ENCODE peak calls at places on chromosomes 3 and 15, in seven cellular contexts. P, Z, B, K, M, V and C are unnamed samples.
A peak's percentile ranks its signal among the peaks of the same experiment; 100 is the strongest.

GRCh38 chr3:24294150-24294549 is 200.5 kb downstream of the THRB start:
- DNase-seq in P (no peak), Z (no peak), B (no peak), K (no peak), M (no peak), V (no peak), C (no peak)

GRCh38 chr3:181755959-181756358 is 44.2 kb downstream of the SOX2 start:
- DNase-seq in P (no peak), Z (no peak), B (no peak), K (no peak), M (no peak), V (no peak), C (no peak)

GRCh38 chr3:136787226-136787793 is 31.6 kb upstream of the SLC35G2 start:
- DNase-seq in P (no peak), Z (no peak), B (peak; percentile 48), K (no peak), M (peak; percentile 20), V (peak; percentile 20), C (no peak)

GRCh38 chr3:78580691-78581090 is 1187.1 kb downstream of the ROBO1 start:
- DNase-seq in P (no peak), Z (no peak), B (no peak), K (no peak), M (no peak), V (no peak), C (no peak)

GRCh38 chr3:165185707-165186327 is 10.4 kb downstream of the SLITRK3 start:
- DNase-seq in P (no peak), Z (peak; percentile 41), B (peak; percentile 83), K (peak; percentile 42), M (no peak), V (peak; percentile 26), C (peak; percentile 54)

GRCh38 chr3:45510519-45510918 is 84.0 kb upstream of the LIMD1 start:
- DNase-seq in P (no peak), Z (no peak), B (no peak), K (no peak), M (no peak), V (no peak), C (no peak)

GRCh38 chr3:53346514-53346913 is 829 bp downstream of the DCP1A start:
- DNase-seq in P (no peak), Z (no peak), B (no peak), K (no peak), M (no peak), V (no peak), C (no peak)

GRCh38 chr3:49536875-49537533 is 17.3 kb upstream of the BSN start:
- DNase-seq in P (no peak), Z (no peak), B (no peak), K (no peak), M (no peak), V (no peak), C (no peak)

GRCh38 chr15:99345242-99345641 is 94.0 kb downstream of the LRRC28 start:
- DNase-seq in P (no peak), Z (no peak), B (no peak), K (no peak), M (no peak), V (no peak), C (no peak)

GRCh38 chr3:187064210-187065115 is 74.8 kb downstream of the RPL39L start:
- DNase-seq in P (no peak), Z (no peak), B (no peak), K (no peak), M (no peak), V (no peak), C (peak; percentile 32)

GRCh38 chr3:132006605-132007204 is 28.1 kb downstream of the CPNE4 start:
- DNase-seq in P (no peak), Z (no peak), B (peak; percentile 16), K (no peak), M (no peak), V (peak; percentile 30), C (peak; percentile 44)

GRCh38 chr3:57597973-57598351 is 818 bp upstream of the ARF4 start:
- DNase-seq in P (peak; percentile 61), Z (no peak), B (no peak), K (no peak), M (peak; percentile 26), V (no peak), C (peak; percentile 2)

GRCh38 chr3:135448520-135448919 is 517.0 kb upstream of the PPP2R3A start:
- DNase-seq in P (no peak), Z (no peak), B (no peak), K (no peak), M (no peak), V (no peak), C (no peak)

GRCh38 chr3:12796171-12797123 is at the start of gene CAND2:
- DNase-seq in P (no peak), Z (peak; percentile 83), B (no peak), K (peak; percentile 77), M (peak; percentile 27), V (peak; percentile 47), C (peak; percentile 5)

GRCh38 chr15:88624156-88624970 is 3.2 kb downstream of the AEN start:
- DNase-seq in P (no peak), Z (no peak), B (no peak), K (peak; percentile 46), M (peak; percentile 51), V (peak; percentile 37), C (no peak)

GRCh38 chr3:156801746-156802145 is 24.4 kb upstream of the LEKR1 start:
- DNase-seq in P (no peak), Z (no peak), B (no peak), K (no peak), M (no peak), V (no peak), C (no peak)

GRCh38 chr15:33454346-33454745 is 143.6 kb downstream of the RYR3 start:
- DNase-seq in P (no peak), Z (no peak), B (no peak), K (no peak), M (no peak), V (no peak), C (no peak)

GRCh38 chr3:170049146-170050000 is 11.6 kb downstream of the GPR160 start:
- DNase-seq in P (peak; percentile 72), Z (no peak), B (peak; percentile 97), K (no peak), M (no peak), V (no peak), C (no peak)

GRCh38 chr3:128945041-128945877 is 48.6 kb downstream of the CFAP92 start:
- DNase-seq in P (no peak), Z (no peak), B (no peak), K (no peak), M (no peak), V (no peak), C (no peak)

GRCh38 chr15:77075528-77075927 is 4.6 kb upstream of the TSPAN3 start:
- DNase-seq in P (no peak), Z (no peak), B (peak; percentile 82), K (no peak), M (no peak), V (no peak), C (no peak)

GRCh38 chr15:58606577-58607080 is 142.9 kb downstream of the ADAM10 start:
- DNase-seq in P (no peak), Z (no peak), B (no peak), K (no peak), M (no peak), V (no peak), C (no peak)